ENCODE peak calls at places on chromosome 6, in nine cellular contexts. R is GM23248; X is mammary epithelial cell; Q is left lung; Z is foreskin keratinocyte; I is CD4-positive, CD25-positive, alpha-beta regulatory T cell; U is neural progenitor cell; P is HepG2; O is fibroblast of lung. F is an unnamed sample.

GRCh38 chr6:81750660-81751387 is 1.7 kb downstream of the TENT5A start:
- DNase-seq in R (peak; percentile 65), X (peak; percentile 68), Q (no peak), Z (peak; percentile 62), I (no peak), U (peak; percentile 16), P (no peak), O (peak; percentile 26), F (no peak)

GRCh38 chr6:4805553-4806307 is 29.5 kb downstream of the CDYL start:
- DNase-seq in R (peak; percentile 55), X (peak; percentile 40), Q (peak; percentile 49), Z (peak; percentile 57), I (no peak), U (peak; percentile 79), P (peak; percentile 51), O (peak; percentile 48), F (peak; percentile 22)

GRCh38 chr6:136696783-136697364 is 95.4 kb downstream of the MAP3K5 start:
- DNase-seq in R (no peak), X (peak; percentile 69), Q (no peak), Z (peak; percentile 75), I (no peak), U (no peak), P (no peak), O (no peak), F (no peak)

GRCh38 chr6:13614126-13614925 is 809 bp upstream of the NOL7 start:
- DNase-seq in R (peak; percentile 72), X (no peak), Q (peak; percentile 59), Z (peak; percentile 56), I (peak; percentile 24), U (peak; percentile 73), P (peak; percentile 38), O (peak; percentile 60), F (peak; percentile 56)

GRCh38 chr6:123091091-123091895 is 95.3 kb downstream of the CLVS2 start:
- DNase-seq in R (no peak), X (peak; percentile 92), Q (no peak), Z (peak; percentile 92), I (no peak), U (no peak), P (peak; percentile 3), O (peak; percentile 36), F (no peak)

GRCh38 chr6:18457065-18457817 is 70.1 kb downstream of the RNF144B start:
- DNase-seq in R (no peak), X (peak; percentile 66), Q (no peak), Z (no peak), I (no peak), U (peak; percentile 11), P (no peak), O (no peak), F (no peak)

GRCh38 chr6:124441430-124441829 is 520.8 kb upstream of the RNF217 start:
- DNase-seq in R (no peak), X (no peak), Q (no peak), Z (no peak), I (no peak), U (no peak), P (no peak), O (no peak), F (no peak)

GRCh38 chr6:21005816-21006553 is 471.7 kb downstream of the CDKAL1 start:
- DNase-seq in R (peak; percentile 93), X (peak; percentile 86), Q (no peak), Z (peak; percentile 84), I (no peak), U (no peak), P (peak; percentile 64), O (peak; percentile 93), F (no peak)

GRCh38 chr6:146850238-146850896 is 251.6 kb downstream of the ADGB start:
- DNase-seq in R (peak; percentile 83), X (peak; percentile 32), Q (no peak), Z (peak; percentile 92), I (no peak), U (no peak), P (no peak), O (peak; percentile 98), F (no peak)

GRCh38 chr6:1363729-1364572 is 25.4 kb upstream of the FOXF2 start:
- DNase-seq in R (peak; percentile 77), X (no peak), Q (no peak), Z (no peak), I (no peak), U (no peak), P (no peak), O (no peak), F (no peak)

GRCh38 chr6:45698046-45698445 is 317.6 kb downstream of the CLIC5 start:
- DNase-seq in R (peak; percentile 75), X (no peak), Q (no peak), Z (no peak), I (no peak), U (no peak), P (no peak), O (no peak), F (no peak)

GRCh38 chr6:48978016-48978415 is 485.0 kb downstream of the MMUT start:
- DNase-seq in R (peak; percentile 41), X (peak; percentile 14), Q (no peak), Z (peak; percentile 35), I (no peak), U (no peak), P (no peak), O (peak; percentile 23), F (no peak)

GRCh38 chr6:127992144-127992543 is 91.3 kb upstream of the THEMIS start:
- DNase-seq in R (no peak), X (no peak), Q (no peak), Z (no peak), I (no peak), U (no peak), P (no peak), O (no peak), F (no peak)

GRCh38 chr6:69961251-69961650 is 94.9 kb downstream of the COL19A1 start:
- DNase-seq in R (no peak), X (no peak), Q (no peak), Z (no peak), I (no peak), U (no peak), P (no peak), O (no peak), F (no peak)

GRCh38 chr6:73180718-73181619 is 44.3 kb downstream of the KHDC1L start:
- DNase-seq in R (peak; percentile 82), X (peak; percentile 59), Q (no peak), Z (peak; percentile 78), I (no peak), U (peak; percentile 34), P (peak; percentile 39), O (peak; percentile 71), F (peak; percentile 81)

GRCh38 chr6:108712946-108713345 is 135.3 kb upstream of the ARMC2 start:
- DNase-seq in R (no peak), X (no peak), Q (peak; percentile 44), Z (no peak), I (no peak), U (no peak), P (no peak), O (no peak), F (no peak)

GRCh38 chr6:154862536-154862935 is 129.3 kb downstream of the SCAF8 start:
- DNase-seq in R (no peak), X (no peak), Q (no peak), Z (no peak), I (no peak), U (no peak), P (no peak), O (no peak), F (no peak)
- H3K27ac ChIP-seq in R (no peak overlapping the region), X (no peak overlapping the region), Q (no peak overlapping the region), Z (no peak overlapping the region), I (no peak overlapping the region), U (no peak overlapping the region), P (no peak overlapping the region), O (no peak overlapping the region), F (no peak overlapping the region)

GRCh38 chr6:37103169-37104039 is 66.5 kb upstream of the PIM1 start:
- DNase-seq in R (peak; percentile 57), X (peak; percentile 33), Q (peak; percentile 82), Z (no peak), I (no peak), U (peak; percentile 54), P (peak; percentile 85), O (no peak), F (peak; percentile 73)
- H3K4me1 ChIP-seq in R (peaks cover 19% of the 10 kb centered on the region), X (peaks cover 19% of the 10 kb centered on the region), Q (peaks cover 11% of the 10 kb centered on the region), Z (peaks cover 9% of the 10 kb centered on the region), I (peaks cover 17% of the 10 kb centered on the region), U (peaks cover 39% of the 10 kb centered on the region), P (peaks cover 96% of the 10 kb centered on the region), O (peaks cover 14% of the 10 kb centered on the region), F (peaks cover 54% of the 10 kb centered on the region)

GRCh38 chr6:37496951-37497885 is 2.5 kb downstream of the CCDC167 start:
- DNase-seq in R (no peak), X (no peak), Q (no peak), Z (no peak), I (no peak), U (no peak), P (no peak), O (no peak), F (no peak)

GRCh38 chr6:37502703-37503485 is 3.2 kb upstream of the CCDC167 start:
- DNase-seq in R (no peak), X (no peak), Q (no peak), Z (no peak), I (peak; percentile 73), U (no peak), P (no peak), O (no peak), F (peak; percentile 33)

GRCh38 chr6:37499433-37500293 is at the start of gene CCDC167:
- DNase-seq in R (peak; percentile 99), X (peak; percentile 97), Q (peak; percentile 96), Z (peak; percentile 96), I (peak; percentile 97), U (peak; percentile 100), P (peak; percentile 98), O (peak; percentile 97), F (peak; percentile 98)

GRCh38 chr6:37501632-37502466 is 2.2 kb upstream of the CCDC167 start:
- DNase-seq in R (no peak), X (no peak), Q (no peak), Z (no peak), I (no peak), U (no peak), P (no peak), O (no peak), F (peak; percentile 26)

DNA sequence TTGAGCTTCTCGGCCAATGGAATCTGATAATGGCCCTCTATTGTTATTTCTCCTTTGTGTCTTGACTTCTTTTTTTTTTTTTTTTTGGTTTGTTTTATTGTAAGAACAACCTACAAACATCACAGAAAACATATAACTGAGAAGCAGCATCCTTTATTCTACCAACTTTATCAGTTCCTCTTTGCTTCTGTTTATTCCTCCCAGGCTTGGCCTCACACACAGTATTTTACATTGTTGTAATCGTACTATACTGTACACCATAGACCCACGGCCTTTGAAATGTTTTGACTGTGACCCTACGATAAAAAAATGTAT is 558 bp upstream of the CCDC167 start:
- DNase-seq in R (no peak), X (no peak), Q (no peak), Z (no peak), I (no peak), U (no peak), P (no peak), O (no peak), F (no peak)
- H3K27ac ChIP-seq in R (no peak overlapping the region), X (peak overlapping the region; percentile 41), Q (peak overlapping the region; percentile 50), Z (no peak overlapping the region), I (peak overlapping the region; percentile 99), U (no peak overlapping the region), P (no peak overlapping the region), O (no peak overlapping the region), F (peak overlapping the region; percentile 22)

GRCh38 chr6:170268216-170269129 is 22.4 kb downstream of the DLL1 start:
- DNase-seq in R (no peak), X (no peak), Q (no peak), Z (no peak), I (no peak), U (no peak), P (no peak), O (no peak), F (no peak)
- H3K4me1 ChIP-seq in R (no peaks in the 10 kb centered on the region), X (no peaks in the 10 kb centered on the region), Q (peaks cover 7% of the 10 kb centered on the region), Z (no peaks in the 10 kb centered on the region), I (peaks cover 19% of the 10 kb centered on the region), U (peaks cover 32% of the 10 kb centered on the region), P (peaks cover 12% of the 10 kb centered on the region), O (no peaks in the 10 kb centered on the region), F (no peaks in the 10 kb centered on the region)

F was measured in OCI-LY7.